ENCODE peak calls at places on chromosome 14, in eight cellular contexts. W is stomach, P is A549, X is uterus, C is heart left ventricle, U is IMR-90, Q is sigmoid colon, I is Peyer's patch. F is an unnamed sample.

GRCh38 chr14:60515696-60516284 is 6.8 kb downstream of the SIX6 start:
- DNase-seq in U (no peak), I (no peak), P (no peak), W (no peak), Q (no peak), X (no peak), C (no peak), F (no peak)

GRCh38 chr14:41609704-41610183 is 3.1 kb downstream of the LRFN5 start:
- DNase-seq in C (peak), U (peak), P (peak), Q (peak), W (no peak), I (no peak), X (peak), F (peak)

GRCh38 chr14:83816755-83817154 is 1713.2 kb upstream of the FLRT2 start:
- DNase-seq in Q (no peak), U (peak), C (no peak), W (no peak), P (no peak), X (no peak), I (no peak), F (no peak)

GRCh38 chr14:92890830-92891598 is 31.9 kb upstream of the CHGA start:
- DNase-seq in P (no peak), X (no peak), U (no peak), Q (no peak), C (no peak), W (no peak), I (no peak), F (no peak)

GRCh38 chr14:73785834-73786631 is 65.6 kb upstream of the PTGR2 start:
- DNase-seq in U (peak), X (peak), Q (peak), C (peak), P (peak), W (peak), I (peak), F (peak)

GRCh38 chr14:67491741-67492504 is 3.4 kb upstream of the TMEM229B start:
- DNase-seq in X (no peak), U (no peak), C (peak), P (no peak), W (no peak), I (no peak), Q (no peak), F (no peak)

GRCh38 chr14:79369359-79370332 is 841.7 kb downstream of the DIO2 start:
- DNase-seq in Q (peak), U (peak), C (no peak), P (peak), X (peak), I (no peak), W (no peak), F (no peak)

GRCh38 chr14:96502621-96503251 is 554 bp downstream of the PAPOLA start:
- DNase-seq in P (peak), C (peak), U (peak), W (peak), X (no peak), Q (peak), I (peak), F (peak)

GRCh38 chr14:104598039-104598438 is 6.5 kb downstream of the TMEM179 start:
- DNase-seq in C (peak), W (no peak), I (no peak), U (no peak), P (no peak), X (no peak), Q (no peak), F (no peak)

GRCh38 chr14:91177073-91177796 is 63.4 kb downstream of the DGLUCY start:
- DNase-seq in Q (no peak), C (peak), I (peak), X (peak), U (peak), P (peak), W (peak), F (peak)

GRCh38 chr14:77052281-77053044 is 24.0 kb upstream of the IRF2BPL start:
- DNase-seq in I (no peak), C (peak), X (no peak), W (no peak), Q (peak), P (no peak), U (no peak), F (peak)

GRCh38 chr14:71720978-71721624 is 211.1 kb upstream of the RGS6 start:
- DNase-seq in C (no peak), P (peak), I (peak), U (peak), X (no peak), Q (no peak), W (no peak), F (peak)

GRCh38 chr14:68283378-68284123 is 464.0 kb downstream of the RAD51B start:
- DNase-seq in Q (no peak), C (no peak), W (no peak), I (peak), X (no peak), U (no peak), P (no peak), F (peak)

GRCh38 chr14:104665663-104666522 is 23.5 kb upstream of the INF2 start:
- DNase-seq in C (no peak), X (no peak), P (peak), U (no peak), Q (peak), W (peak), I (peak), F (no peak)

GRCh38 chr14:103544627-103545218 is 15.7 kb downstream of the TRMT61A start:
- DNase-seq in Q (no peak), W (no peak), C (no peak), U (no peak), P (no peak), X (no peak), I (no peak), F (no peak)

GRCh38 chr14:88384653-88385205 is 728 bp upstream of the SPATA7 start:
- DNase-seq in W (no peak), P (no peak), Q (no peak), X (no peak), U (no peak), C (no peak), I (no peak), F (peak)

GRCh38 chr14:99280852-99281251 is 8.9 kb upstream of the BCL11B start:
- DNase-seq in U (no peak), W (no peak), C (no peak), Q (no peak), X (no peak), P (no peak), I (no peak), F (no peak)

GRCh38 chr14:93971635-93972027 is 4.7 kb downstream of the ASB2 start:
- DNase-seq in Q (no peak), C (no peak), I (no peak), U (no peak), X (no peak), W (no peak), P (no peak), F (no peak)

GRCh38 chr14:100885196-100886030 is 18.1 kb downstream of the RTL1 start:
- DNase-seq in C (peak), I (no peak), U (no peak), Q (peak), X (no peak), W (no peak), P (no peak), F (no peak)

GRCh38 chr14:91409991-91410401 is 7.6 kb downstream of the CCDC88C start:
- DNase-seq in U (no peak), P (no peak), X (no peak), C (no peak), W (no peak), Q (peak), I (peak), F (no peak)

GRCh38 chr14:102042699-102043098 is 44.1 kb downstream of the HSP90AA1 start:
- DNase-seq in I (no peak), P (no peak), Q (no peak), U (no peak), X (no peak), W (no peak), C (no peak), F (no peak)

GRCh38 chr14:102046337-102047278 is 40.2 kb downstream of the HSP90AA1 start:
- DNase-seq in W (peak), P (peak), C (peak), Q (peak), X (peak), U (peak), I (peak), F (peak)

GRCh38 chr14:102044566-102044965 is 42.3 kb downstream of the HSP90AA1 start:
- DNase-seq in X (no peak), C (no peak), W (no peak), P (no peak), Q (no peak), U (no peak), I (no peak), F (no peak)

GRCh38 chr14:102040153-102040552 is 46.7 kb downstream of the HSP90AA1 start:
- DNase-seq in W (no peak), C (no peak), I (no peak), X (no peak), U (no peak), P (no peak), Q (no peak), F (no peak)

GRCh38 chr14:102043251-102044025 is 43.4 kb downstream of the HSP90AA1 start:
- DNase-seq in I (no peak), W (no peak), Q (no peak), C (peak), X (no peak), U (no peak), P (no peak), F (no peak)
- TF ChIP-seq POLR2A in I (no peak), W (no peak), Q (no peak), C (no peak), X (no peak), U (no peak), P (no peak), F (no peak)

DNA sequence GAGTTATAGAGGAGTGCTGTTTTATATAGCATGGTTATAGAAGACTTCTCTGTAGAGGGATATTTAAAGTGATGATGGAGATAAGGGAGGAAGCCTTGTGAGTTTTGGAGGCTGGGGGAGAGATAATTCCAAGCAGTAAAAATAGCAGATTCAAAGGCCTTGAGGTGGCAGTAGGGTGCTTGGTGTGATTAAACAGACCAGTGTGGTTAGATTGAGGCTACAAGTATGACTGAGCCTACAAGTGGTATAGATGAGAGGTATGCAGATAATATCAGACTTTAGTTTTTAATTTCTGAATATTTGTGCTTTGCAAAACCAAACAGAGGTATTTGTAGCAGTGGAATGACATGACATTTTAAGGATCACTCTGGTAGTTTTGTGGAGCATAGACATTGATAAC is 20.3 kb downstream of the FANCM start:
- DNase-seq in C (no peak), Q (no peak), P (no peak), U (peak), W (no peak), X (no peak), I (no peak), F (no peak)
- TF ChIP-seq CTCF in C (no peak), Q (no peak), P (no peak), U (peak), W (no peak), X (no peak), I (no peak), F (no peak)

GRCh38 chr14:37590096-37590809 is 4.8 kb downstream of the FOXA1 start:
- DNase-seq in P (no peak), W (no peak), Q (no peak), X (no peak), C (no peak), I (no peak), U (no peak), F (no peak)

GRCh38 chr14:37591941-37592287 is 3.1 kb downstream of the FOXA1 start:
- DNase-seq in W (peak), Q (no peak), P (peak), U (no peak), C (no peak), I (peak), X (no peak), F (no peak)

GRCh38 chr14:37590810-37591139 is 4.3 kb downstream of the FOXA1 start:
- DNase-seq in I (no peak), W (no peak), P (no peak), X (no peak), Q (no peak), C (no peak), U (no peak), F (no peak)

GRCh38 chr14:37592288-37593274 is 2.5 kb downstream of the FOXA1 start:
- DNase-seq in I (peak), X (no peak), P (peak), W (no peak), C (no peak), U (no peak), Q (no peak), F (no peak)

GRCh38 chr14:37591311-37591940 is 3.6 kb downstream of the FOXA1 start:
- DNase-seq in X (no peak), P (peak), U (no peak), W (peak), Q (no peak), C (no peak), I (peak), F (no peak)
- H3K4me3 ChIP-seq in X (no peak), P (peak), U (no peak), W (peak), Q (no peak), C (no peak), I (peak), F (no peak)

GRCh38 chr14:23069413-23069806 is 12.1 kb upstream of the CDH24 start:
- DNase-seq in P (no peak), U (no peak), Q (no peak), W (no peak), I (peak), C (no peak), X (no peak), F (no peak)

GRCh38 chr14:23068792-23069412 is 11.6 kb upstream of the CDH24 start:
- DNase-seq in W (peak), Q (peak), X (peak), C (peak), U (peak), I (peak), P (peak), F (peak)

GRCh38 chr14:23071975-23072539 is 14.7 kb upstream of the CDH24 start:
- DNase-seq in I (peak), U (no peak), X (no peak), Q (no peak), C (no peak), P (no peak), W (no peak), F (peak)

GRCh38 chr14:23070262-23071129 is 13.2 kb upstream of the CDH24 start:
- DNase-seq in W (no peak), U (no peak), C (no peak), I (peak), X (no peak), P (no peak), Q (no peak), F (no peak)

DNA sequence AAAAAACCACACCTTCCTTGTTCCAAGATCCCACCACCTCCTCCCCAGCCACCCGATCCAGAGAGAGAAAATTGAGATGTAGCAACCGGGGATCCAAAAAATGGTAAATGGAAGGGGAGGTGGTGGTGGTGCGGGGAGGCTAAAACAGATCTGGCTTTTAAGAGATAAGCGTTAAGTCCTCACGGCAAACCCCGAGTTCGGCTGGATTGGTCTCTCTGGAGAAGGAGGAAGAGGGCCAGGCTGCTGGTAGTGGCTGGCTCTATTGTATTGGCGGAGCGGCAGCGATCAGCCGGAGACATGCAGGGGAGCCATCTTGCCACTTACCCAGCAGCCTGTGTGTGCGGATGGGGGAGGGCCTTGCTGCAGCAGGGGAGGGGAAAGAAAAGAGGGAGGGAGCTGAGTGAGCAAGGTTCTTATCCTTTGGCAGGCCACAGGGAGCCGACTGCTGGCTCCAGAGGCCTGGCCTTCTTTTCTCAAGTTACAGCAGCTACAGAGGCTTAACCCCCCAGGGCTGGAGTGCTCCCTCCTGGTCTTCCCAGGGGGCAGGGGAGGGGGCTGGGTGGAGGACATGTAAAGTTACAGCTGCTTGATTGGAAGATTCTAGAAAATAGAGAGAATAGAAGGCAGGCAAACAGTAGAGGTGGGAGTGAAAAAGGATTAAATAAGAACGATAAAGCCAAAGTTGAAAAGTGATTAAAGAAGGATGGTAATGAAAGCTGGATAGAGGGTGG is 14.1 kb upstream of the CDH24 start:
- DNase-seq in W (peak), Q (peak), C (peak), X (peak), P (peak), U (peak), I (peak), F (peak)
- TF ChIP-seq POLR2A in W (no peak), Q (peak), C (no peak), X (peak), P (peak), U (peak), I (no peak), F (peak)

GRCh38 chr14:29321646-29322045 is 555.1 kb downstream of the FOXG1 start:
- DNase-seq in C (no peak), P (no peak), X (no peak), Q (no peak), I (no peak), W (no peak), U (peak), F (no peak)

GRCh38 chr14:29316936-29317335 is 550.3 kb downstream of the FOXG1 start:
- DNase-seq in W (no peak), X (no peak), C (no peak), U (no peak), Q (no peak), P (no peak), I (no peak), F (no peak)

GRCh38 chr14:29320261-29320660 is 553.7 kb downstream of the FOXG1 start:
- DNase-seq in U (peak), Q (no peak), W (no peak), P (no peak), X (no peak), C (no peak), I (no peak), F (no peak)

GRCh38 chr14:29311983-29312382 is 545.4 kb downstream of the FOXG1 start:
- DNase-seq in I (no peak), P (no peak), C (no peak), X (no peak), W (no peak), Q (no peak), U (peak), F (no peak)

GRCh38 chr14:29317423-29317822 is 550.8 kb downstream of the FOXG1 start:
- DNase-seq in C (no peak), U (no peak), W (no peak), X (no peak), I (no peak), Q (no peak), P (no peak), F (no peak)
- TF ChIP-seq CTCF in C (no peak), U (no peak), W (no peak), X (no peak), I (no peak), Q (no peak), P (no peak), F (no peak)

F was measured in thyroid gland.